ENCODE peak calls at places on chromosome 22, in six cellular contexts. H is Calu3, F is AG20443, V is aorta, E is NCI-H2081, P is endothelial cell. I is an unnamed sample.

GRCh38 chr22:41976070-41976901 is 7.0 kb downstream of the SEPTIN3 start:
- DNase-seq in F (peak; percentile 64), V (no peak), H (peak; percentile 61), P (no peak), E (peak; percentile 37), I (no peak)

GRCh38 chr22:47174671-47175111 is 412.2 kb downstream of the TBC1D22A start:
- DNase-seq in V (peak; percentile 64), H (no peak), E (no peak), P (no peak), F (no peak), I (no peak)

GRCh38 chr22:38314992-38315800 is 2.0 kb downstream of the CSNK1E start:
- DNase-seq in E (no peak), F (no peak), H (no peak), V (no peak), P (no peak), I (no peak)

GRCh38 chr22:44428941-44429615 is 69.0 kb downstream of the RTL6 start:
- DNase-seq in H (no peak), V (peak; percentile 55), E (no peak), P (no peak), F (no peak), I (no peak)

GRCh38 chr22:39091136-39092081 is 5.6 kb upstream of the APOBEC3H start:
- DNase-seq in H (no peak), F (no peak), E (no peak), P (no peak), V (peak; percentile 68), I (no peak)

GRCh38 chr22:39360674-39361413 is 11.1 kb downstream of the SYNGR1 start:
- DNase-seq in F (peak; percentile 51), P (no peak), H (peak; percentile 25), V (no peak), E (no peak), I (peak; percentile 83)

GRCh38 chr22:16933274-16933923 is 74.6 kb downstream of the GAB4 start:
- DNase-seq in V (no peak), H (no peak), P (no peak), E (no peak), F (no peak), I (peak; percentile 32)

GRCh38 chr22:29105468-29105867 is 32.6 kb downstream of the KREMEN1 start:
- DNase-seq in E (no peak), P (no peak), H (no peak), F (no peak), V (no peak), I (no peak)

GRCh38 chr22:20244744-20245576 is 23.2 kb downstream of the RTN4R start:
- DNase-seq in E (peak; percentile 16), P (no peak), V (no peak), H (no peak), F (no peak), I (no peak)

I was measured in Caki2.